ENCODE peak calls at places on chromosomes 1 and 21, in four cellular contexts. H is endothelial cell, X is mesothelial cell of epicardium, M is progenitor cell of endocrine pancreas. B is an unnamed sample.

GRCh38 chr1:28139033-28139712 is 37.3 kb downstream of the PTAFR start:
- DNase-seq in H (no peak), X (no peak), M (no peak), B (no peak)

GRCh38 chr21:28338906-28339305 is 653.8 kb downstream of the LTN1 start:
- DNase-seq in H (no peak), X (no peak), M (no peak), B (no peak)

GRCh38 chr21:19913995-19914394 is 1084.2 kb upstream of the NCAM2 start:
- DNase-seq in H (no peak), X (no peak), M (no peak), B (no peak)

GRCh38 chr1:87330201-87330953 is 1.7 kb downstream of the LMO4 start:
- DNase-seq in H (no peak), X (no peak), M (no peak), B (peak; percentile 49)

GRCh38 chr1:205949753-205950152 is 6.5 kb upstream of the SLC26A9 start:
- DNase-seq in H (no peak), X (no peak), M (no peak), B (no peak)

GRCh38 chr1:158035976-158036583 is 42.6 kb downstream of the KIRREL1 start:
- DNase-seq in H (no peak), X (no peak), M (no peak), B (peak; percentile 67)

GRCh38 chr21:43858806-43859648 is 6.0 kb upstream of the AGPAT3 start:
- DNase-seq in H (no peak), X (no peak), M (no peak), B (no peak)

GRCh38 chr21:15729674-15730483 is at the start of gene USP25:
- DNase-seq in H (peak; percentile 87), X (peak; percentile 54), M (peak; percentile 87), B (peak; percentile 92)

GRCh38 chr21:38691626-38692025 is 114.1 kb upstream of the ETS2 start:
- DNase-seq in H (no peak), X (no peak), M (no peak), B (no peak)

GRCh38 chr1:67746299-67746698 is 61.3 kb downstream of the GADD45A start:
- DNase-seq in H (no peak), X (no peak), M (no peak), B (no peak)

GRCh38 chr21:42414928-42415769 is 11.4 kb downstream of the UBASH3A start:
- DNase-seq in H (no peak), X (no peak), M (no peak), B (peak; percentile 87)

GRCh38 chr1:37752583-37753471 is 12.1 kb downstream of the EPHA10 start:
- DNase-seq in H (peak; percentile 49), X (no peak), M (peak; percentile 53), B (peak; percentile 73)

GRCh38 chr1:210260087-210260486 is 27.5 kb downstream of the SERTAD4 start:
- DNase-seq in H (no peak), X (no peak), M (no peak), B (no peak)

GRCh38 chr1:246978785-246979184 is 29.1 kb downstream of the ZNF695 start:
- DNase-seq in H (no peak), X (no peak), M (no peak), B (no peak)

GRCh38 chr1:147072371-147073061 is 99.8 kb downstream of the PRKAB2 start:
- DNase-seq in H (peak; percentile 40), X (no peak), M (no peak), B (no peak)

GRCh38 chr21:25944672-25945213 is 210.0 kb downstream of the GABPA start:
- DNase-seq in H (no peak), X (no peak), M (no peak), B (no peak)

GRCh38 chr1:63742526-63742925 is 31.3 kb upstream of the ROR1 start:
- DNase-seq in H (no peak), X (no peak), M (no peak), B (no peak)

GRCh38 chr1:13935336-13935735 is 235.3 kb downstream of the PRDM2 start:
- DNase-seq in H (no peak), X (no peak), M (no peak), B (no peak)

GRCh38 chr1:12622506-12622905 is 4.5 kb upstream of the DHRS3 start:
- DNase-seq in H (no peak), X (no peak), M (no peak), B (no peak)

GRCh38 chr1:153962088-153963029 is 978 bp downstream of the SLC39A1 start:
- DNase-seq in H (no peak), X (no peak), M (no peak), B (peak; percentile 33)

GRCh38 chr1:162973381-162973795 is 95.8 kb upstream of the RGS4 start:
- DNase-seq in H (no peak), X (no peak), M (no peak), B (no peak)

GRCh38 chr1:245888809-245889208 is 618.3 kb downstream of the SMYD3 start:
- DNase-seq in H (peak; percentile 33), X (no peak), M (no peak), B (no peak)
- TF ChIP-seq CTCF in H (peak; percentile 42), X (no peak), M (peak; percentile 40), B (peak; percentile 41)

GRCh38 chr1:69743146-69743545 is 175.4 kb downstream of the LRRC7 start:
- DNase-seq in H (no peak), X (no peak), M (no peak), B (no peak)

GRCh38 chr1:69738458-69738857 is 170.7 kb downstream of the LRRC7 start:
- DNase-seq in H (no peak), X (no peak), M (no peak), B (no peak)

GRCh38 chr1:69739181-69739580 is 171.5 kb downstream of the LRRC7 start:
- DNase-seq in H (no peak), X (no peak), M (no peak), B (no peak)

DNA sequence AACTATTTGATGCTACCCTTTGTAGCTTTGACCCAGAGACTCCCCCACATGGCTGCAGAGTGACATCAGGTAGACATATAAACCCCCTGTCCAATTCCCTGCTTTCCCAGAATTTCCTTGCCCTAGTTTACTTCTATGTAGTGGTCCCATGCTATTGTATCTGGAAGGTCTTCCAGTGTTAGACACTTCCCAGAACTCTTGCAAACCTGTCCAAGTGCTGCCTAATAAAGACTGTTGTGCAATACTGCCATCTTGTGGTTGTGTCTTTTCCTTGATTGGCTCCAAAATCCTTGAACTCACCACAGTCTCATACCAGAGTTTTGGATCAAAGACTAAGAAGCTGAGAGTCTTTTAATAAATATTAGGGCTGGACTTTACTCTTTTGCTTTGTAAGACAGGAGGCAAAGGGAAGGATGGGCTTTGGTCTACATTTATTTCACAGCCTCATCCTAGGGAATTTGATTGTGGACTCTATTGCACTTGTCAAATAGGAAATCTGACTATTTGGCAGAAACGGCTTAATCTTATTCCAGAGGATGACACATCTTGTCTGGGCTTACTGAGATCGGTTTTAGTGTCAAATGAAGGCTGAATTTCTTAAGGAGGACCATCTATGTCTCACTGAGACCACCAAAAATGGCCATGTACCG is 169.9 kb downstream of the LRRC7 start:
- DNase-seq in H (peak; percentile 55), X (no peak), M (no peak), B (no peak)
- TF ChIP-seq CTCF in H (peak; percentile 70), X (peak; percentile 39), M (peak; percentile 73), B (peak; percentile 60)

GRCh38 chr1:70966018-70966638 is 81.5 kb downstream of the PTGER3 start:
- DNase-seq in H (no peak), X (no peak), M (no peak), B (no peak)
- TF ChIP-seq CTCF in H (peak; percentile 93), X (peak; percentile 84), M (peak; percentile 59), B (peak; percentile 17)

DNA sequence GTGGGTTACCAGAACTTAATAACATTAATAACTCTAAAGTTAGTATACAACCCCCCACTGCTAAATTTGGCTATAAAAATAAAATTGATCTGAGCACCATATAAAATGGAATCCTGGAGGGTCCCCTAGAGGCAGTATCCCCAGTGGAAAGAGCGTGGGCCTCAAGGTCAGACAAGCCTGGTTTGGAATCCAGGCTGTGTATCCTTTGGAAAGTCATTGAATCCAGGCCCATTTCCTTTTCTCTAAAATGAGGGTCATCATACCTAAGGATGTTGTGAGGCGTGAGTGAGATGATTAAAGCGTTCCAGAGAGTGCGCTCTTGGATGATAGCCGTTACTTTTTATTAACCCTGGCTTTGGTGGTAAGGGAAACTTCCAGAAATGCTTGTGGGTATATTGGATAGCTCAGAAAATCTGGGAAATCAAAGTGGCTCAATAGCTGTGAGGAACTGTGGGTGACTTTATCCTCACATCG is 671 bp upstream of the ZNF436 start:
- DNase-seq in H (no peak), X (no peak), M (no peak), B (no peak)
- TF ChIP-seq CTCF in H (no peak), X (no peak), M (no peak), B (no peak)

GRCh38 chr1:20767271-20767670 is 19.8 kb downstream of the HP1BP3 start:
- DNase-seq in H (no peak), X (no peak), M (no peak), B (no peak)

GRCh38 chr1:20770314-20771087 is 16.6 kb downstream of the HP1BP3 start:
- DNase-seq in H (no peak), X (no peak), M (no peak), B (no peak)

GRCh38 chr1:20775700-20776099 is 11.4 kb downstream of the HP1BP3 start:
- DNase-seq in H (no peak), X (no peak), M (no peak), B (no peak)

DNA sequence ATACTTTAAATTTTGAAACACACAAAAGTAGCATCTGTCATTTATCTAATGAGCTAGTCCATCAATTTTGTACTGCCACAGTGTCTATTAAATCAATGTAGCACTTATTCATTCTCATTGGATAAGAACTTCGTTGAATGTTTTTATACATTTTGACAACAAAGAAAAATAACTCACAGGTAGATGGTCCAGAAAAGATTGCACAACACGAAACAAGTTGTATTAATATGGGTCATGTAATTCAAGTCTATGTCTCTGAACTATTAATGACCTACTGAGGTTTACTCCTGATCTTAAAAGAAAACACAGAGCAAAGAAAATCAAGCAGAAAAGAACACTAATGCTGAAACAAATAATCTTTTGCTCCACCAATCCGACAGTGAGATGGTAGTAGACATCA is 15.3 kb downstream of the HP1BP3 start:
- DNase-seq in H (no peak), X (no peak), M (no peak), B (no peak)
- TF ChIP-seq CTCF in H (no peak), X (no peak), M (no peak), B (no peak)

GRCh38 chr1:234107416-234108021 is 203.0 kb downstream of the SLC35F3 start:
- DNase-seq in H (no peak), X (no peak), M (no peak), B (no peak)

GRCh38 chr1:234109840-234110239 is 205.4 kb downstream of the SLC35F3 start:
- DNase-seq in H (no peak), X (no peak), M (no peak), B (no peak)

GRCh38 chr1:234108921-234109320 is 204.4 kb downstream of the SLC35F3 start:
- DNase-seq in H (no peak), X (no peak), M (no peak), B (no peak)

GRCh38 chr1:234114648-234115307 is 210.3 kb downstream of the SLC35F3 start:
- DNase-seq in H (peak; percentile 51), X (no peak), M (no peak), B (no peak)

GRCh38 chr1:234111458-234112142 is 207.1 kb downstream of the SLC35F3 start:
- DNase-seq in H (peak; percentile 66), X (no peak), M (peak; percentile 35), B (no peak)
- TF ChIP-seq CTCF in H (no peak), X (no peak), M (peak; percentile 63), B (no peak)

DNA sequence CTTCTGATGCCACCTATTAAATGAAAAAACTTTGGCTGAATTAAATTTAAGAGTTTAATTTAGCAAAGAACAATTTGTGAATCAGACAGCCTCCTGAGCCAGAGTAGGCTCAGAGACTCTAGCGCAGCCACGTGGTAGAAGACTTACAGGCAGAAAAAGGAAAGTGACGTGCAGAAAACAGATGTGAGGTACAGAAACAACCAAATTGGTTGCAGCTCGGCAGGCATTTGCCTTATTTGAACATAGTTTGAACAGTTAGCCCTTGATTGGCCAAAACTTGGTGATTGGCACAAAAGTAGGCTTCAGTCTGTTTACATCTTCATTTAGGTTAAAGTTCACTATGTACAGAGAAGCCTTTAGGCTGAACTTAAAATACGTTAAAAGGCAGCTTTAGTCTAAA is 22.9 kb downstream of the TCP10L start:
- DNase-seq in H (peak; percentile 18), X (no peak), M (no peak), B (no peak)
- TF ChIP-seq CTCF in H (no peak), X (no peak), M (peak; percentile 25), B (no peak)